ENCODE peak calls at places on chromosomes 7 and 10, in six cellular contexts. One of them, this sample, is unnamed. For H3K4me1, the result is how much of the 10 kb centered on the place peaks cover.

GRCh38 chr7:12303507-12303906 is 92.4 kb downstream of the TMEM106B start:
- DNase-seq in IMR-90: no peak
- DNase-seq in H1: no peak
- DNase-seq in neuronal stem cell: no peak
- DNase-seq in mesenchymal stem cell: no peak
- DNase-seq in trophoblast cell: no peak
- DNase-seq in this sample: no peak

GRCh38 chr10:99674762-99675161 is 15.5 kb downstream of the ENTPD7 start:
- DNase-seq in IMR-90: no peak
- DNase-seq in H1: no peak
- DNase-seq in neuronal stem cell: no peak
- DNase-seq in mesenchymal stem cell: no peak
- DNase-seq in trophoblast cell: no peak
- DNase-seq in this sample: no peak

GRCh38 chr10:71753091-71753959 is 20.0 kb downstream of the VSIR start:
- DNase-seq in IMR-90: no peak
- DNase-seq in H1: no peak
- DNase-seq in neuronal stem cell: no peak
- DNase-seq in mesenchymal stem cell: no peak
- DNase-seq in trophoblast cell: no peak
- DNase-seq in this sample: no peak

GRCh38 chr7:13910805-13911551 is 78.5 kb downstream of the ETV1 start:
- DNase-seq in IMR-90: no peak
- DNase-seq in H1: no peak
- DNase-seq in neuronal stem cell: no peak
- DNase-seq in mesenchymal stem cell: no peak
- DNase-seq in trophoblast cell: no peak
- DNase-seq in this sample: no peak

GRCh38 chr10:130352291-130352645 is 216.1 kb downstream of the GLRX3 start:
- DNase-seq in IMR-90: no peak
- DNase-seq in H1: peak
- DNase-seq in neuronal stem cell: no peak
- DNase-seq in mesenchymal stem cell: no peak
- DNase-seq in trophoblast cell: no peak
- DNase-seq in this sample: peak

GRCh38 chr10:26217396-26218105 is 977 bp downstream of the GAD2 start:
- DNase-seq in IMR-90: no peak
- DNase-seq in H1: no peak
- DNase-seq in neuronal stem cell: no peak
- DNase-seq in mesenchymal stem cell: no peak
- DNase-seq in trophoblast cell: no peak
- DNase-seq in this sample: peak

GRCh38 chr7:20217193-20217948 is at the start of gene MACC1:
- DNase-seq in IMR-90: no peak
- DNase-seq in H1: peak
- DNase-seq in neuronal stem cell: peak
- DNase-seq in mesenchymal stem cell: no peak
- DNase-seq in trophoblast cell: peak
- DNase-seq in this sample: peak

GRCh38 chr10:46091834-46092522 is 45.9 kb upstream of the MSMB start:
- DNase-seq in IMR-90: no peak
- DNase-seq in H1: no peak
- DNase-seq in neuronal stem cell: no peak
- DNase-seq in mesenchymal stem cell: no peak
- DNase-seq in trophoblast cell: no peak
- DNase-seq in this sample: no peak

GRCh38 chr10:22626784-22627183 is 87.6 kb downstream of the PIP4K2A start:
- DNase-seq in IMR-90: no peak
- DNase-seq in H1: no peak
- DNase-seq in neuronal stem cell: no peak
- DNase-seq in mesenchymal stem cell: no peak
- DNase-seq in trophoblast cell: no peak
- DNase-seq in this sample: no peak

GRCh38 chr7:45447296-45447695 is 126.9 kb upstream of the ADCY1 start:
- DNase-seq in IMR-90: no peak
- DNase-seq in H1: no peak
- DNase-seq in neuronal stem cell: no peak
- DNase-seq in mesenchymal stem cell: no peak
- DNase-seq in trophoblast cell: peak
- DNase-seq in this sample: no peak

GRCh38 chr10:46541735-46542566 is 14.5 kb downstream of the GPRIN2 start:
- DNase-seq in IMR-90: no peak
- DNase-seq in H1: no peak
- DNase-seq in neuronal stem cell: no peak
- DNase-seq in mesenchymal stem cell: no peak
- DNase-seq in trophoblast cell: no peak
- DNase-seq in this sample: no peak

GRCh38 chr10:124318811-124319210 is 99.9 kb downstream of the OAT start:
- DNase-seq in IMR-90: no peak
- DNase-seq in H1: no peak
- DNase-seq in neuronal stem cell: no peak
- DNase-seq in mesenchymal stem cell: no peak
- DNase-seq in trophoblast cell: no peak
- DNase-seq in this sample: no peak

GRCh38 chr10:75378403-75378802 is 23.2 kb downstream of the ZNF503 start:
- DNase-seq in IMR-90: no peak
- DNase-seq in H1: no peak
- DNase-seq in neuronal stem cell: no peak
- DNase-seq in mesenchymal stem cell: no peak
- DNase-seq in trophoblast cell: no peak
- DNase-seq in this sample: no peak

GRCh38 chr7:150806863-150807262 is 6.3 kb downstream of the TMEM176A start:
- DNase-seq in IMR-90: no peak
- DNase-seq in H1: no peak
- DNase-seq in neuronal stem cell: no peak
- DNase-seq in mesenchymal stem cell: no peak
- DNase-seq in trophoblast cell: no peak
- DNase-seq in this sample: no peak

GRCh38 chr7:136530831-136531230 is 337.6 kb upstream of the CHRM2 start:
- DNase-seq in IMR-90: no peak
- DNase-seq in H1: no peak
- DNase-seq in neuronal stem cell: no peak
- DNase-seq in mesenchymal stem cell: no peak
- DNase-seq in trophoblast cell: no peak
- DNase-seq in this sample: no peak

GRCh38 chr7:2732959-2733584 is 45.1 kb downstream of the AMZ1 start:
- DNase-seq in IMR-90: peak
- DNase-seq in H1: no peak
- DNase-seq in neuronal stem cell: no peak
- DNase-seq in mesenchymal stem cell: peak
- DNase-seq in trophoblast cell: peak
- DNase-seq in this sample: no peak

GRCh38 chr10:11586170-11586569 is 25.3 kb downstream of the USP6NL start:
- DNase-seq in IMR-90: peak
- DNase-seq in H1: no peak
- DNase-seq in neuronal stem cell: no peak
- DNase-seq in mesenchymal stem cell: no peak
- DNase-seq in trophoblast cell: no peak
- DNase-seq in this sample: no peak

GRCh38 chr7:94444808-94445207 is 50.1 kb downstream of the COL1A2 start:
- DNase-seq in IMR-90: no peak
- DNase-seq in H1: no peak
- DNase-seq in neuronal stem cell: no peak
- DNase-seq in mesenchymal stem cell: no peak
- DNase-seq in trophoblast cell: no peak
- DNase-seq in this sample: no peak

GRCh38 chr7:142461437-142461836 is 203.6 kb upstream of the PRSS58 start:
- DNase-seq in IMR-90: peak
- DNase-seq in H1: no peak
- DNase-seq in neuronal stem cell: no peak
- DNase-seq in mesenchymal stem cell: peak
- DNase-seq in trophoblast cell: peak
- DNase-seq in this sample: no peak

GRCh38 chr7:45184326-45185027 is 26.9 kb downstream of the RAMP3 start:
- DNase-seq in IMR-90: no peak
- DNase-seq in H1: no peak
- DNase-seq in neuronal stem cell: no peak
- DNase-seq in mesenchymal stem cell: no peak
- DNase-seq in trophoblast cell: no peak
- DNase-seq in this sample: no peak

GRCh38 chr7:55432937-55433784 is 68.0 kb downstream of the LANCL2 start:
- DNase-seq in IMR-90: peak
- DNase-seq in H1: no peak
- DNase-seq in neuronal stem cell: no peak
- DNase-seq in mesenchymal stem cell: peak
- DNase-seq in trophoblast cell: peak
- DNase-seq in this sample: peak

GRCh38 chr7:11702938-11703337 is 129.1 kb downstream of the THSD7A start:
- DNase-seq in IMR-90: no peak
- DNase-seq in H1: no peak
- DNase-seq in neuronal stem cell: no peak
- DNase-seq in mesenchymal stem cell: peak
- DNase-seq in trophoblast cell: no peak
- DNase-seq in this sample: no peak

GRCh38 chr7:10919923-10920322 is 53.7 kb upstream of the PHF14 start:
- DNase-seq in IMR-90: no peak
- DNase-seq in H1: no peak
- DNase-seq in neuronal stem cell: no peak
- DNase-seq in mesenchymal stem cell: no peak
- DNase-seq in trophoblast cell: no peak
- DNase-seq in this sample: no peak

GRCh38 chr10:118571123-118571522 is 24.3 kb downstream of the PRLHR start:
- DNase-seq in IMR-90: no peak
- DNase-seq in H1: no peak
- DNase-seq in neuronal stem cell: peak
- DNase-seq in mesenchymal stem cell: no peak
- DNase-seq in trophoblast cell: no peak
- DNase-seq in this sample: no peak

GRCh38 chr7:112272921-112273561 is 66.5 kb downstream of the ZNF277 start:
- DNase-seq in IMR-90: no peak
- DNase-seq in H1: no peak
- DNase-seq in neuronal stem cell: no peak
- DNase-seq in mesenchymal stem cell: no peak
- DNase-seq in trophoblast cell: no peak
- DNase-seq in this sample: no peak

GRCh38 chr7:42151309-42151708 is 85.7 kb downstream of the GLI3 start:
- DNase-seq in IMR-90: peak
- DNase-seq in H1: no peak
- DNase-seq in neuronal stem cell: no peak
- DNase-seq in mesenchymal stem cell: peak
- DNase-seq in trophoblast cell: no peak
- DNase-seq in this sample: no peak

GRCh38 chr10:59991661-59992060 is 85.3 kb upstream of the CCDC6 start:
- DNase-seq in IMR-90: no peak
- DNase-seq in H1: no peak
- DNase-seq in neuronal stem cell: no peak
- DNase-seq in mesenchymal stem cell: peak
- DNase-seq in trophoblast cell: no peak
- DNase-seq in this sample: peak

GRCh38 chr7:2069472-2069860 is 163.3 kb downstream of the MAD1L1 start:
- DNase-seq in IMR-90: peak
- DNase-seq in H1: no peak
- DNase-seq in neuronal stem cell: peak
- DNase-seq in mesenchymal stem cell: no peak
- DNase-seq in trophoblast cell: no peak
- DNase-seq in this sample: no peak

GRCh38 chr7:155183655-155184054 is 113.5 kb downstream of the HTR5A start:
- DNase-seq in IMR-90: no peak
- DNase-seq in H1: no peak
- DNase-seq in neuronal stem cell: no peak
- DNase-seq in mesenchymal stem cell: no peak
- DNase-seq in trophoblast cell: no peak
- DNase-seq in this sample: no peak

GRCh38 chr10:112584276-112584675 is 137.3 kb downstream of the VTI1A start:
- DNase-seq in IMR-90: peak
- DNase-seq in H1: no peak
- DNase-seq in neuronal stem cell: no peak
- DNase-seq in mesenchymal stem cell: no peak
- DNase-seq in trophoblast cell: no peak
- DNase-seq in this sample: no peak

GRCh38 chr10:102405108-102405561 is 9.6 kb downstream of the NFKB2 start:
- DNase-seq in IMR-90: no peak
- DNase-seq in H1: no peak
- DNase-seq in neuronal stem cell: no peak
- DNase-seq in mesenchymal stem cell: no peak
- DNase-seq in trophoblast cell: no peak
- DNase-seq in this sample: no peak

GRCh38 chr7:115676080-115676479 is 354.5 kb downstream of the TFEC start:
- DNase-seq in IMR-90: peak
- DNase-seq in H1: no peak
- DNase-seq in neuronal stem cell: peak
- DNase-seq in mesenchymal stem cell: peak
- DNase-seq in trophoblast cell: no peak
- DNase-seq in this sample: no peak

DNA sequence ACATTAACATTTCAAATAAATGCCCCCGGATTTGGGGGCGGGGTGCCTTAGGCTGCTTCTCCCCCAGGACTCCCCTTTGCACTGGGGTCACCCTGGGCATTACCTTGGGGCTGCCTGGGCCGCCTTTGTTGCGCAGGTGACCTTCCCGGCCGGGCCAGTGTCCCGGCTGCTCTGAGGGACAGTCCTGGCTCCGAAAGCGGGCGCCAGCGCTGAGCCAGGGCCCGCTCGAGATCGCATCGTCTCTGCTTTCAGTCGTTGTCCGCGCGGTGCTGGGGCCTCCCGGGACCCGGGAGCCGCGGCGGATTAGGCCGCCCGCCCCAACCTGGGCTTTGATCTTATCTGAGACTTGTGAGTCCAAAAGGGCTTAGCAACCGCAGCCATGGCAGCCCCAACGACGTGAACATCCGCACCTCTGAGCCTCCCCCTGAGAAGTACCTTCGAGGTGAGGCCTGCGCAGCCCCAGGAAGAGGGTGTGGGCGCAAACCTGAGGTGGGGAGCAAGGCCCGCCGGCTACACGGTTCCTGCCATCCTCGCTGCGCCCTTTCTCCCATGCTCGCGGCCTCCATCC is 14.8 kb upstream of the WAPL start:
- DNase-seq in IMR-90: no peak
- DNase-seq in H1: no peak
- DNase-seq in neuronal stem cell: no peak
- DNase-seq in mesenchymal stem cell: no peak
- DNase-seq in trophoblast cell: no peak
- DNase-seq in this sample: peak
- H3K4me3 ChIP-seq in IMR-90: no peak
- H3K4me3 ChIP-seq in H1: peak
- H3K4me3 ChIP-seq in neuronal stem cell: no peak
- H3K4me3 ChIP-seq in mesenchymal stem cell: no peak
- H3K4me3 ChIP-seq in trophoblast cell: no peak
- H3K4me3 ChIP-seq in this sample: no peak

GRCh38 chr7:67589178-67589577 is 592.5 kb downstream of the TYW1 start:
- DNase-seq in IMR-90: no peak
- DNase-seq in H1: no peak
- DNase-seq in neuronal stem cell: no peak
- DNase-seq in mesenchymal stem cell: no peak
- DNase-seq in trophoblast cell: no peak
- DNase-seq in this sample: no peak
- H3K4me1 ChIP-seq in IMR-90: under half
- H3K4me1 ChIP-seq in H1: under half
- H3K4me1 ChIP-seq in neuronal stem cell: under half
- H3K4me1 ChIP-seq in mesenchymal stem cell: under half
- H3K4me1 ChIP-seq in trophoblast cell: under half
- H3K4me1 ChIP-seq in this sample: under half

GRCh38 chr10:68330852-68331454 is 911 bp upstream of the HNRNPH3 start:
- DNase-seq in IMR-90: peak
- DNase-seq in H1: no peak
- DNase-seq in neuronal stem cell: no peak
- DNase-seq in mesenchymal stem cell: no peak
- DNase-seq in trophoblast cell: no peak
- DNase-seq in this sample: peak
- H3K4ac ChIP-seq in IMR-90: peak
- H3K4ac ChIP-seq in H1: peak
- H3K4ac ChIP-seq in neuronal stem cell: peak
- H3K4ac ChIP-seq in mesenchymal stem cell: peak
- H3K4ac ChIP-seq in trophoblast cell: peak
- H3K4ac ChIP-seq in this sample: peak

GRCh38 chr10:5461201-5461585 is 38.2 kb downstream of the CALML5 start:
- DNase-seq in IMR-90: no peak
- DNase-seq in H1: no peak
- DNase-seq in neuronal stem cell: no peak
- DNase-seq in mesenchymal stem cell: no peak
- DNase-seq in trophoblast cell: peak
- DNase-seq in this sample: no peak
- H3K4me3 ChIP-seq in IMR-90: no peak
- H3K4me3 ChIP-seq in H1: no peak
- H3K4me3 ChIP-seq in neuronal stem cell: no peak
- H3K4me3 ChIP-seq in mesenchymal stem cell: no peak
- H3K4me3 ChIP-seq in trophoblast cell: no peak
- H3K4me3 ChIP-seq in this sample: no peak

This sample was measured in mesendoderm.